ENCODE peak calls at places on chromosomes 4 and X, in six cellular contexts. H is IMR-90, G is A549, O is K562, F is GM12878, V is HepG2. Y is an unnamed sample.

GRCh38 chrX:131746491-131746968 is 202.7 kb downstream of the OR13H1 start:
- DNase-seq in H (peak; percentile 86), F (peak; percentile 87), G (peak; percentile 47), V (no peak), O (peak; percentile 48), Y (peak; percentile 57)

GRCh38 chr4:8703401-8703696 is 110.8 kb downstream of the CPZ start:
- DNase-seq in F (no peak), O (no peak), H (no peak), V (no peak), G (no peak), Y (no peak)

GRCh38 chr4:176286728-176287127 is 17.7 kb upstream of the ASB5 start:
- DNase-seq in G (no peak), V (no peak), F (no peak), O (no peak), H (peak; percentile 35), Y (no peak)

GRCh38 chrX:46251755-46252154 is 293.5 kb downstream of the ZNF674 start:
- DNase-seq in F (no peak), V (peak; percentile 74), H (peak; percentile 13), G (peak; percentile 5), O (no peak), Y (no peak)

GRCh38 chrX:16807976-16808542 is 21.8 kb downstream of the TXLNG start:
- DNase-seq in V (peak; percentile 64), O (peak; percentile 25), F (no peak), G (peak; percentile 56), H (peak; percentile 68), Y (no peak)

GRCh38 chr4:56261027-56261426 is 126.3 kb downstream of the AASDH start:
- DNase-seq in O (no peak), F (peak; percentile 2), H (no peak), G (no peak), V (no peak), Y (no peak)

GRCh38 chr4:74438661-74439060 is 6.3 kb upstream of the AREG start:
- DNase-seq in O (no peak), G (no peak), V (no peak), F (no peak), H (no peak), Y (no peak)

GRCh38 chrX:41491267-41492004 is 44.3 kb downstream of the NYX start:
- DNase-seq in G (peak; percentile 33), H (peak; percentile 96), F (no peak), V (no peak), O (no peak), Y (no peak)

GRCh38 chrX:42415636-42416035 is 362.3 kb downstream of the PPP1R2C start:
- DNase-seq in O (no peak), H (no peak), F (no peak), V (no peak), G (no peak), Y (no peak)

GRCh38 chrX:40199704-40200103 is 101.9 kb upstream of the BCOR start:
- DNase-seq in H (no peak), O (no peak), G (no peak), F (no peak), V (no peak), Y (no peak)

GRCh38 chr4:106062452-106062875 is 167.2 kb downstream of the NPNT start:
- DNase-seq in G (no peak), H (peak; percentile 70), V (peak; percentile 80), F (no peak), O (no peak), Y (peak; percentile 4)

GRCh38 chr4:185809517-185810071 is 2.4 kb downstream of the SORBS2 start:
- DNase-seq in F (no peak), G (no peak), H (no peak), V (no peak), O (no peak), Y (no peak)

GRCh38 chr4:112951362-112951962 is 98.0 kb upstream of the ANK2 start:
- DNase-seq in G (no peak), V (peak; percentile 9), F (no peak), H (peak; percentile 10), O (no peak), Y (no peak)

GRCh38 chr4:136277741-136278140 is 1254.6 kb downstream of the PCDH18 start:
- DNase-seq in F (no peak), V (no peak), O (no peak), H (no peak), G (no peak), Y (no peak)

GRCh38 chr4:60313616-60314015 is 886.5 kb upstream of the ADGRL3 start:
- DNase-seq in V (no peak), O (no peak), F (no peak), H (peak; percentile 14), G (no peak), Y (no peak)

GRCh38 chr4:188168621-188169020 is 29.4 kb downstream of the TRIML1 start:
- DNase-seq in G (no peak), H (no peak), V (no peak), F (no peak), O (no peak), Y (no peak)

GRCh38 chr4:184510431-184510830 is 36.1 kb upstream of the IRF2 start:
- DNase-seq in H (no peak), O (no peak), G (no peak), V (no peak), F (no peak), Y (no peak)

GRCh38 chr4:151227731-151228130 is 49.2 kb upstream of the PRSS48 start:
- DNase-seq in O (no peak), G (no peak), F (no peak), V (no peak), H (peak; percentile 78), Y (no peak)

GRCh38 chr4:143224255-143224654 is 39.5 kb downstream of the USP38 start:
- DNase-seq in V (no peak), O (no peak), G (no peak), H (no peak), F (no peak), Y (no peak)

GRCh38 chr4:36187723-36188333 is 56.5 kb downstream of the ARAP2 start:
- DNase-seq in F (no peak), H (peak; percentile 33), G (peak; percentile 1), V (peak; percentile 1), O (no peak), Y (peak; percentile 10)

GRCh38 chrX:123993326-123993725 is 31.8 kb downstream of the STAG2 start:
- DNase-seq in F (no peak), H (peak; percentile 81), O (no peak), V (no peak), G (no peak), Y (no peak)

GRCh38 chrX:68146054-68146453 is 287.2 kb downstream of the OPHN1 start:
- DNase-seq in G (peak; percentile 1), O (no peak), H (peak; percentile 62), F (no peak), V (peak; percentile 39), Y (peak; percentile 20)

GRCh38 chr4:115851918-115852766 is 738.7 kb upstream of the NDST4 start:
- DNase-seq in H (no peak), F (peak; percentile 19), V (peak; percentile 53), G (no peak), O (peak; percentile 8), Y (peak; percentile 55)

GRCh38 chr4:100907465-100908454 is 389.9 kb upstream of the EMCN start:
- DNase-seq in V (peak; percentile 7), G (no peak), H (peak; percentile 5), O (no peak), F (no peak), Y (peak; percentile 6)
- TF ChIP-seq BHLHE40 in V (no peak), G (no peak), H (no peak), O (no peak), F (no peak), Y (no peak)

DNA sequence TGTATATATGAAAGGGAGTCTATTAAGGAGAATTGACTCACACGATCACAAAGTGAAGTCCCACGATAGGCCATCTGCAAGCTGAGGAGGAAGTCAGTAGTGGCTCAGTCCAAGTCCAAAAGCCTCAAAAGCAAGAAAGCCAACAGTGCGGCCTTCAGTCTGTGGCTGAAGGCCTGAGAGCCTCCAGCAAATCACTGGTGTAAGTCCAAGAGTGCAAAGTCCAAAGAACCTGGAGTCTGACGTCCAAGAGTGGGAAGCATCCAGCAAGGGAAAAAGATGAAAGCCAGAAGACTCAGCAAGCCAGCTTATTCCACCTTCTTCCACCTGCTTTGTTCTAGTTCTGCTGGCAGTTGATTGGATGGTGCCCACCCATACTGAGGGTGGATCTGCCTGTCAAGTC is 104.1 kb downstream of the IL1RAPL2 start:
- DNase-seq in V (no peak), H (no peak), O (no peak), G (no peak), F (no peak), Y (no peak)
- TF ChIP-seq BHLHE40 in V (no peak), H (no peak), O (no peak), G (no peak), F (no peak), Y (no peak)

DNA sequence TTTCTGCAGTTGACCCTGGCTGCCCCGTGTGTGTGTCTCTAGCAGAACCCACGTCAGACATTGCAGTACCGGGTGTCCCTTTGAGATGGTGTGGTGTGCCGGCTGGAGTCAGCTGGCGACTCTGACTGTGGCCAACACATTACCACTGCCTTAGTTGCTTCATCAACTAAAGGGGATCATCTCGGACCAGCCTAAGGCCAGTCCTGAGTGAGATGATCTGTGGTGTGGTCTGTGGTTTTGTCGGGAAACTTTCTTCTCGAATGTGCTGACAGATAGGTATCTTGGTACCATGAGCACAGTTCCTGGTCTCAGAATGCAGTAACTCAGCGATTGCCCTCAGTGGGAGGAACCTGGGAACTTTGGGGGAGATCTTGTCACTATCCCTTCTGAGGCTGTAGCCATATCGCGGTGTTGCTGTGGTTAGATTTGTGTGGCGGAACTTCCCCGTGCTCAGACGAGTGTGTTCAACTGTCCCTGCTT is 15.8 kb downstream of the TBC1D14 start:
- DNase-seq in V (no peak), G (no peak), O (peak; percentile 45), F (no peak), H (no peak), Y (no peak)
- TF ChIP-seq BHLHE40 in V (no peak), G (no peak), O (peak; percentile 72), F (no peak), H (no peak), Y (no peak)

DNA sequence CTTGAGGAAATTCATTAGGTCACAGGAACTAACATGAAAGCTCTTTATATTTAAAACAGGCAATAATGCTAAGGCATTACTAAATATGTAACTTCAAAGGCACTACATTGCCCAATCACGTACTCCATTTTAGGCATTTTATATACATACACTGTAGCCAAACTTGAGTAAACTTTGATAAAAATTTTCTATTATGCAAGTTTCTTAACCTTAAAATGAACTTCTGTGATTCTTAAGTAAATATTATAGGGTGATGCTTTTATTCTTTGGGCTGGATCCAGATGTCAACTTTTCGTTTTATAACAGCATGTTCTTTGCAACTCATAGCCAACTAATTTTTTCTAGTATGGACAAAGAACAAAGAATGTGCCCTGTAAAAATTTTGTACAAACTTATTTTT is 28.3 kb upstream of the MAP9 start:
- DNase-seq in F (no peak), O (no peak), H (peak; percentile 79), G (no peak), V (no peak), Y (no peak)
- TF ChIP-seq BHLHE40 in F (no peak), O (no peak), H (no peak), G (no peak), V (no peak), Y (no peak)

GRCh38 chr4:75980576-75980975 is 10.2 kb downstream of the SDAD1 start:
- DNase-seq in O (no peak), V (no peak), H (no peak), F (no peak), G (no peak), Y (no peak)

GRCh38 chr4:75990129-75990528 is 616 bp downstream of the SDAD1 start:
- DNase-seq in F (no peak), V (peak; percentile 3), H (peak; percentile 15), O (peak; percentile 27), G (no peak), Y (no peak)

DNA sequence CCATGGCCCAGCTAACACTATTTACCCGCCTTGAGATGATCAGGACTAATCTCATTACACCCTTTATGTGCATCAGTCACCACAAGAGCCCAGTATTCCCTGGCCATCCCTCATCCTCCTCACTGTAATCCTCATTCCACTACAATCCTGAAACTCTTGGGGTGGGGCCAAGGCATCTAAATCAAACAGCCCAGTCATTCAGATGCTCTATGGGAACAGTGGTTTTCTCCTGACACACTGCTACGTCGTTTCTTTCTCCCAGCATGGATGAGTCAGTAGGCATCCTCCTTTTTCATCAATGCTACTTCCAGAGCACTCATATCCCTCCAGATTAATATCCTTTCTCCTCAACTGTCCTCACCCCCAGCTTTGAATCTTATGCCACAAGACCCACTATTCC is 5.6 kb downstream of the SDAD1 start:
- DNase-seq in O (no peak), G (no peak), H (peak; percentile 96), V (no peak), F (no peak), Y (no peak)
- TF ChIP-seq BHLHE40 in O (no peak), G (no peak), H (no peak), V (no peak), F (no peak), Y (no peak)

Y was measured in HEK293T.